ENCODE peak calls at places on chromosomes 16 and 17, in eight cellular contexts. Q, B, F, U, V, Y, N and G are unnamed samples.
A peak's percentile ranks its signal among the peaks of the same experiment; 100 is the strongest.

GRCh38 chr16:27511657-27512056 is 38.1 kb downstream of the GTF3C1 start:
- DNase-seq in Q (peak; percentile 35), B (no peak), F (no peak), U (no peak), V (no peak), Y (no peak), N (peak; percentile 67), G (no peak)

GRCh38 chr17:74736423-74737298 is at the start of gene RAB37:
- DNase-seq in Q (peak; percentile 40), B (peak; percentile 54), F (peak; percentile 70), U (no peak), V (peak; percentile 95), Y (peak; percentile 82), N (no peak), G (no peak)

GRCh38 chr16:89828199-89828869 is at the start of gene SPIRE2:
- DNase-seq in Q (peak; percentile 84), B (peak; percentile 75), F (no peak), U (peak; percentile 56), V (peak; percentile 78), Y (peak; percentile 38), N (peak; percentile 81), G (peak; percentile 37)

GRCh38 chr17:77445030-77445907 is 304.5 kb downstream of the SEC14L1 start:
- DNase-seq in Q (peak; percentile 84), B (peak; percentile 57), F (no peak), U (peak; percentile 66), V (no peak), Y (peak; percentile 97), N (no peak), G (no peak)

GRCh38 chr16:65936096-65936495 is 430.4 kb upstream of the CDH5 start:
- DNase-seq in Q (peak; percentile 3), B (no peak), F (no peak), U (no peak), V (no peak), Y (no peak), N (no peak), G (no peak)

GRCh38 chr16:4032768-4033167 is 83.5 kb downstream of the ADCY9 start:
- DNase-seq in Q (peak; percentile 16), B (peak; percentile 72), F (peak; percentile 78), U (no peak), V (no peak), Y (no peak), N (peak; percentile 16), G (no peak)

GRCh38 chr17:51848451-51848850 is 310.1 kb downstream of the CA10 start:
- DNase-seq in Q (no peak), B (no peak), F (no peak), U (no peak), V (no peak), Y (no peak), N (no peak), G (no peak)

GRCh38 chr17:44376124-44376523 is 12.5 kb upstream of the FAM171A2 start:
- DNase-seq in Q (peak; percentile 65), B (no peak), F (no peak), U (no peak), V (peak; percentile 60), Y (no peak), N (peak; percentile 64), G (peak; percentile 18)

GRCh38 chr17:49881054-49881402 is 33.2 kb upstream of the TAC4 start:
- DNase-seq in Q (no peak), B (no peak), F (no peak), U (no peak), V (no peak), Y (no peak), N (no peak), G (no peak)

GRCh38 chr17:27985736-27986394 is 56.6 kb upstream of the NLK start:
- DNase-seq in Q (no peak), B (no peak), F (no peak), U (no peak), V (no peak), Y (no peak), N (no peak), G (no peak)

GRCh38 chr16:87829123-87829980 is 40.0 kb downstream of the SLC7A5 start:
- DNase-seq in Q (no peak), B (no peak), F (no peak), U (no peak), V (peak; percentile 51), Y (no peak), N (no peak), G (no peak)

GRCh38 chr16:27718767-27719445 is 169.0 kb downstream of the KATNIP start:
- DNase-seq in Q (no peak), B (no peak), F (no peak), U (no peak), V (peak; percentile 7), Y (no peak), N (no peak), G (no peak)

GRCh38 chr17:37221865-37222264 is 153.9 kb upstream of the C17orf78 start:
- DNase-seq in Q (no peak), B (no peak), F (no peak), U (no peak), V (no peak), Y (no peak), N (no peak), G (no peak)

GRCh38 chr17:37218849-37219248 is 156.9 kb upstream of the C17orf78 start:
- DNase-seq in Q (no peak), B (no peak), F (no peak), U (no peak), V (no peak), Y (no peak), N (no peak), G (no peak)

GRCh38 chr17:37219876-37220608 is 155.7 kb upstream of the C17orf78 start:
- DNase-seq in Q (no peak), B (no peak), F (no peak), U (no peak), V (no peak), Y (no peak), N (no peak), G (no peak)

GRCh38 chr17:37225458-37225857 is 150.3 kb upstream of the C17orf78 start:
- DNase-seq in Q (no peak), B (no peak), F (no peak), U (no peak), V (no peak), Y (no peak), N (no peak), G (no peak)

DNA sequence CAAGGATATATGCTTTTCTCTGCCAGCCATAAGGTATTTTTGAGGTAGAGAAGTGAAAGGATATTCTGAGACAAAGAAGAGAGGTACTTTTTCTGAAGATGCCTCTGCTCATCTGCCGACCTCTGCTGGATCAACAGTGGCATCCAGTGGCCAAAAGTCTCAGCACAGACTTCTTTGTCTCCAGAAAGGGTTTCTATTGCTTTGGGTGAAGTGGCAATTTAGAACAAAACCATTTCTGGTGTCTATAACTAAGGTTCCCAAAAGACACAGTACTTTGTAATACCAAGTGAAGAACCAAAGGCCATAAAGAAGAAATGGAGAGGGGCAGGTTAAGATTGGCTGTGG is 155.2 kb upstream of the C17orf78 start:
- DNase-seq in Q (peak; percentile 52), B (no peak), F (no peak), U (no peak), V (no peak), Y (no peak), N (no peak), G (peak; percentile 47)
- TF ChIP-seq CTCF in Q (peak; percentile 48), B (no peak), F (no peak), U (no peak), V (peak; percentile 39), Y (no peak), N (peak; percentile 44), G (peak; percentile 71)

GRCh38 chr17:7440113-7440822 is 956 bp downstream of the FGF11 start:
- DNase-seq in Q (no peak), B (peak; percentile 72), F (peak; percentile 73), U (peak; percentile 67), V (peak; percentile 68), Y (peak; percentile 46), N (peak; percentile 60), G (no peak)
- H3K4me3 ChIP-seq in Q (peak overlapping the region; percentile 64), B (peak overlapping the region; percentile 34), F (peak overlapping the region; percentile 51), U (peak overlapping the region; percentile 17), V (peak overlapping the region; percentile 36), Y (peak overlapping the region; percentile 16), N (peak overlapping the region; percentile 23), G (peak overlapping the region; percentile 35)

DNA sequence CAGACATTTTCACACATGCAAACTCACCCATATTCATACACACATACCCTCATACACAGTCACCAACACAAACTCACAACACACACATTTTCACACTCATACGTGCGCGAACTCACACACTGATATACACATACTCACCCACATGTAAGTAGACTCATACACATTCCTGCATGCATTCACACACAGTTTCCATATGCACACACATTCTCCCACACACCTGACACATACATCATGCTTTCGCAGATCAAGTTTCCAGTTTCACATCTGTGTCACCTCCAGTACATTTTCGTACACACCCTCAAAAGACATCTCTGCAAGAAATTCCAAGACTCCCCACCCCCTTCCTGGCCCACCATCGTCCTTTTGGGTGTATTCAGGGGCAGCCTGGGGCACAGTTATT is 35.6 kb upstream of the MMP2 start:
- DNase-seq in Q (no peak), B (no peak), F (no peak), U (no peak), V (no peak), Y (no peak), N (no peak), G (no peak)
- H3K27ac ChIP-seq in Q (no peak overlapping the region), B (no peak overlapping the region), F (no peak overlapping the region), U (no peak overlapping the region), V (no peak overlapping the region), Y (no peak overlapping the region), N (no peak overlapping the region), G (no peak overlapping the region)

GRCh38 chr16:84183572-84183875 is 3.3 kb downstream of the TAF1C start:
- DNase-seq in Q (no peak), B (no peak), F (no peak), U (no peak), V (no peak), Y (no peak), N (no peak), G (no peak)

GRCh38 chr16:84182104-84182503 is 4.8 kb downstream of the TAF1C start:
- DNase-seq in Q (no peak), B (no peak), F (no peak), U (no peak), V (no peak), Y (no peak), N (no peak), G (no peak)

GRCh38 chr16:84184775-84185174 is 2.1 kb downstream of the TAF1C start:
- DNase-seq in Q (no peak), B (no peak), F (no peak), U (peak; percentile 47), V (peak; percentile 57), Y (no peak), N (peak; percentile 78), G (no peak)

GRCh38 chr16:84182680-84183571 is 3.9 kb downstream of the TAF1C start:
- DNase-seq in Q (no peak), B (no peak), F (no peak), U (no peak), V (no peak), Y (no peak), N (no peak), G (no peak)

GRCh38 chr16:84183911-84184310 is 2.9 kb downstream of the TAF1C start:
- DNase-seq in Q (no peak), B (no peak), F (no peak), U (no peak), V (no peak), Y (no peak), N (no peak), G (no peak)
- TF ChIP-seq CTCF in Q (no peak), B (no peak), F (no peak), U (no peak), V (no peak), Y (no peak), N (peak; percentile 58), G (no peak)